ENCODE peak calls at places on chromosomes 6 and 20, in four cellular contexts. One of them, this sample, is unnamed.

GRCh38 chr6:142714956-142715355 is 230.0 kb downstream of the HIVEP2 start:
- DNase-seq in K562: no peak
- DNase-seq in WTC11: no peak
- DNase-seq in HepG2: no peak
- DNase-seq in this sample: no peak

GRCh38 chr6:153170511-153170910 is 39.4 kb upstream of the RGS17 start:
- DNase-seq in K562: no peak
- DNase-seq in WTC11: no peak
- DNase-seq in HepG2: no peak
- DNase-seq in this sample: no peak

GRCh38 chr6:18414102-18414501 is 27.0 kb downstream of the RNF144B start:
- DNase-seq in HepG2: no peak
- DNase-seq in K562: no peak
- DNase-seq in WTC11: no peak
- DNase-seq in this sample: no peak

GRCh38 chr6:89348372-89348771 is 4.2 kb downstream of the UBE2J1 start:
- DNase-seq in WTC11: no peak
- DNase-seq in HepG2: no peak
- DNase-seq in K562: no peak
- DNase-seq in this sample: no peak

GRCh38 chr6:166412911-166413384 is 30.2 kb upstream of the MPC1 start:
- DNase-seq in HepG2: no peak
- DNase-seq in WTC11: no peak
- DNase-seq in K562: no peak
- DNase-seq in this sample: no peak

GRCh38 chr6:118869350-118869749 is 24.6 kb upstream of the ASF1A start:
- DNase-seq in WTC11: no peak
- DNase-seq in HepG2: no peak
- DNase-seq in K562: no peak
- DNase-seq in this sample: no peak

GRCh38 chr6:144104898-144105487 is 9.6 kb upstream of the SF3B5 start:
- DNase-seq in WTC11: no peak
- DNase-seq in K562: peak; percentile 31
- DNase-seq in HepG2: peak; percentile 74
- DNase-seq in this sample: peak; percentile 60

GRCh38 chr6:24283043-24283985 is 74.5 kb downstream of the DCDC2 start:
- DNase-seq in HepG2: peak; percentile 90
- DNase-seq in K562: peak; percentile 48
- DNase-seq in WTC11: peak; percentile 74
- DNase-seq in this sample: peak; percentile 81

GRCh38 chr6:29295181-29295585 is 6.3 kb upstream of the OR14J1 start:
- DNase-seq in HepG2: no peak
- DNase-seq in WTC11: no peak
- DNase-seq in K562: no peak
- DNase-seq in this sample: no peak

GRCh38 chr6:113246186-113246585 is 611.0 kb upstream of the MARCKS start:
- DNase-seq in K562: no peak
- DNase-seq in HepG2: no peak
- DNase-seq in WTC11: no peak
- DNase-seq in this sample: no peak

GRCh38 chr20:46359233-46359751 is 47.1 kb downstream of the ELMO2 start:
- DNase-seq in K562: no peak
- DNase-seq in HepG2: no peak
- DNase-seq in WTC11: no peak
- DNase-seq in this sample: no peak

GRCh38 chr20:48196006-48196405 is 410.7 kb upstream of the SULF2 start:
- DNase-seq in K562: no peak
- DNase-seq in WTC11: no peak
- DNase-seq in HepG2: no peak
- DNase-seq in this sample: no peak

GRCh38 chr6:139369568-139370046 is 4.8 kb downstream of the CITED2 start:
- DNase-seq in HepG2: peak; percentile 48
- DNase-seq in K562: no peak
- DNase-seq in WTC11: no peak
- DNase-seq in this sample: peak; percentile 41

GRCh38 chr20:44714701-44715494 is at the start of gene CCN5:
- DNase-seq in HepG2: peak; percentile 68
- DNase-seq in WTC11: no peak
- DNase-seq in K562: peak; percentile 44
- DNase-seq in this sample: no peak

GRCh38 chr20:39047417-39047985 is 85.4 kb downstream of the DHX35 start:
- DNase-seq in K562: no peak
- DNase-seq in HepG2: no peak
- DNase-seq in WTC11: no peak
- DNase-seq in this sample: no peak

GRCh38 chr6:12483712-12484111 is 193.6 kb downstream of the EDN1 start:
- DNase-seq in K562: no peak
- DNase-seq in WTC11: no peak
- DNase-seq in HepG2: no peak
- DNase-seq in this sample: no peak

GRCh38 chr6:41071501-41071922 is 644 bp downstream of the OARD1 start:
- DNase-seq in WTC11: peak; percentile 72
- DNase-seq in HepG2: no peak
- DNase-seq in K562: no peak
- DNase-seq in this sample: no peak

GRCh38 chr6:8389034-8389818 is 46.1 kb downstream of the SLC35B3 start:
- DNase-seq in WTC11: no peak
- DNase-seq in HepG2: no peak
- DNase-seq in K562: no peak
- DNase-seq in this sample: no peak

GRCh38 chr6:90478278-90478677 is 108.6 kb downstream of the MAP3K7 start:
- DNase-seq in HepG2: no peak
- DNase-seq in K562: peak; percentile 37
- DNase-seq in WTC11: peak; percentile 73
- DNase-seq in this sample: peak; percentile 18

GRCh38 chr6:26233608-26234420 is 131.2 kb upstream of the BTN3A2 start:
- DNase-seq in K562: peak; percentile 61
- DNase-seq in WTC11: no peak
- DNase-seq in HepG2: no peak
- DNase-seq in this sample: no peak

GRCh38 chr6:14070457-14070856 is 47.1 kb upstream of the CD83 start:
- DNase-seq in K562: no peak
- DNase-seq in HepG2: no peak
- DNase-seq in WTC11: no peak
- DNase-seq in this sample: no peak

GRCh38 chr6:8589941-8590676 is 154.8 kb upstream of the SLC35B3 start:
- DNase-seq in WTC11: peak; percentile 47
- DNase-seq in K562: no peak
- DNase-seq in HepG2: no peak
- DNase-seq in this sample: peak; percentile 58

GRCh38 chr6:134422426-134423231 is 104.7 kb upstream of the SGK1 start:
- DNase-seq in K562: no peak
- DNase-seq in WTC11: no peak
- DNase-seq in HepG2: peak; percentile 20
- DNase-seq in this sample: no peak

GRCh38 chr6:137818440-137818839 is 48.6 kb upstream of the TNFAIP3 start:
- DNase-seq in HepG2: no peak
- DNase-seq in WTC11: no peak
- DNase-seq in K562: no peak
- DNase-seq in this sample: no peak

GRCh38 chr20:62350098-62350628 is 16.9 kb downstream of the LAMA5 start:
- DNase-seq in HepG2: no peak
- DNase-seq in WTC11: no peak
- DNase-seq in K562: no peak
- DNase-seq in this sample: no peak

GRCh38 chr6:71489736-71490135 is 201.1 kb downstream of the OGFRL1 start:
- DNase-seq in K562: no peak
- DNase-seq in WTC11: peak; percentile 11
- DNase-seq in HepG2: peak; percentile 47
- DNase-seq in this sample: no peak

GRCh38 chr6:162873537-162873936 is 145.8 kb downstream of the PACRG start:
- DNase-seq in K562: no peak
- DNase-seq in HepG2: no peak
- DNase-seq in WTC11: no peak
- DNase-seq in this sample: no peak

GRCh38 chr20:37522258-37523011 is 1.4 kb downstream of the NNAT start:
- DNase-seq in WTC11: peak; percentile 57
- DNase-seq in HepG2: no peak
- DNase-seq in K562: no peak
- DNase-seq in this sample: no peak

GRCh38 chr6:116316772-116317467 is 37.2 kb upstream of the TSPYL1 start:
- DNase-seq in HepG2: peak; percentile 24
- DNase-seq in K562: peak; percentile 19
- DNase-seq in WTC11: no peak
- DNase-seq in this sample: no peak

GRCh38 chr20:11323821-11324220 is 593.9 kb upstream of the BTBD3 start:
- DNase-seq in K562: no peak
- DNase-seq in HepG2: no peak
- DNase-seq in WTC11: no peak
- DNase-seq in this sample: no peak

GRCh38 chr6:38775870-38776269 is 60.8 kb downstream of the DNAH8 start:
- DNase-seq in K562: no peak
- DNase-seq in HepG2: no peak
- DNase-seq in WTC11: no peak
- DNase-seq in this sample: no peak
- TF ChIP-seq ELF4 in K562: no peak
- TF ChIP-seq ELF4 in HepG2: no peak
- TF ChIP-seq ELF4 in WTC11: no peak
- TF ChIP-seq ELF4 in this sample: no peak

DNA sequence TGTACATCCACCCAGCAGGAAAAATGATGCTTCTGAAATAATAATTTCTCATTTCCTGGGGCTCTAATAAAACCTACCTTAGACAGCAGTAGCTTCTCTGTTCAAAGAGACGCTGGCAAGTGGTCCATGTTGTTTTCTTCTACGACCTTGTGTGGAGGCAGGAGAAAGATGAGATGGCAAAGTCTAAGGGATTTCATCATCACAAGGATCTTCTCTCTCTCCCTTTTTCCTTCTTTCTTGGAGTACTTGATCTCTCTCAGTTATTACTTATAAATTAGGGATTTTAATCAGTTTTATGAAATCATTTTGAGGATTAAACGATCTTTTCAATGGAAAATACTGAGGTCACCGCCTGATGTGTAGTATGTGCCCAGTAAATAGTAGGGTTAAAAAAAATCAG is 147.5 kb downstream of the BMP7 start:
- DNase-seq in WTC11: no peak
- DNase-seq in K562: no peak
- DNase-seq in HepG2: no peak
- DNase-seq in this sample: no peak
- TF ChIP-seq ELF4 in WTC11: no peak
- TF ChIP-seq ELF4 in K562: no peak
- TF ChIP-seq ELF4 in HepG2: no peak
- TF ChIP-seq ELF4 in this sample: no peak

DNA sequence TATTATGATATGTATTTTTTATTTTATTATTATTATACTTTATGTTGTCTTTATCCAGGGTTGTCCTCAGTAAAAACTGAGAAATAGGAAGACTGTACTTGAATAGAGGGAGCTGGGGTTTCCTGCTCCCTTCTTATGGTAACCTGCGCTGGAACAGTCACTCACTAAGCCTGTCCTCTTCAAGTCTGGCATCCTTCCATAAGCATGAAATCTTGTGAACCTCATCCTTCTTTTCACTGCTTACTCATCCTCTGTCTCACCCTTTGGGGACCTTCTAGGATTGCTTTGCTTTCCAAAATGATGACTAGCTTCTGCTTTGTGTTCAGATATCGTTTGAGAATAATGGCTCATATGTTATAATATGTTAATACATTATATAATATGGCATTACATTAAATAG is 90.6 kb downstream of the C6orf118 start:
- DNase-seq in HepG2: no peak
- DNase-seq in WTC11: no peak
- DNase-seq in K562: no peak
- DNase-seq in this sample: no peak
- TF ChIP-seq ELF4 in HepG2: no peak
- TF ChIP-seq ELF4 in WTC11: no peak
- TF ChIP-seq ELF4 in K562: no peak
- TF ChIP-seq ELF4 in this sample: no peak

GRCh38 chr6:164021589-164022290 is 607.2 kb downstream of the QKI start:
- DNase-seq in K562: no peak
- DNase-seq in WTC11: no peak
- DNase-seq in HepG2: no peak
- DNase-seq in this sample: no peak

GRCh38 chr6:164023535-164023934 is 609.0 kb downstream of the QKI start:
- DNase-seq in WTC11: no peak
- DNase-seq in K562: no peak
- DNase-seq in HepG2: no peak
- DNase-seq in this sample: no peak

GRCh38 chr6:164020142-164020541 is 605.6 kb downstream of the QKI start:
- DNase-seq in K562: no peak
- DNase-seq in WTC11: no peak
- DNase-seq in HepG2: no peak
- DNase-seq in this sample: no peak

GRCh38 chr6:164022632-164023031 is 608.1 kb downstream of the QKI start:
- DNase-seq in WTC11: no peak
- DNase-seq in HepG2: no peak
- DNase-seq in K562: no peak
- DNase-seq in this sample: no peak

GRCh38 chr6:164025180-164025579 is 610.7 kb downstream of the QKI start:
- DNase-seq in HepG2: no peak
- DNase-seq in K562: no peak
- DNase-seq in WTC11: no peak
- DNase-seq in this sample: no peak
- TF ChIP-seq ELF4 in HepG2: no peak
- TF ChIP-seq ELF4 in K562: no peak
- TF ChIP-seq ELF4 in WTC11: no peak
- TF ChIP-seq ELF4 in this sample: no peak

GRCh38 chr20:22984008-22984407 is 51.1 kb upstream of the SSTR4 start:
- DNase-seq in HepG2: no peak
- DNase-seq in WTC11: no peak
- DNase-seq in K562: no peak
- DNase-seq in this sample: no peak

GRCh38 chr20:22985212-22985611 is 49.9 kb upstream of the SSTR4 start:
- DNase-seq in K562: no peak
- DNase-seq in WTC11: no peak
- DNase-seq in HepG2: no peak
- DNase-seq in this sample: no peak

DNA sequence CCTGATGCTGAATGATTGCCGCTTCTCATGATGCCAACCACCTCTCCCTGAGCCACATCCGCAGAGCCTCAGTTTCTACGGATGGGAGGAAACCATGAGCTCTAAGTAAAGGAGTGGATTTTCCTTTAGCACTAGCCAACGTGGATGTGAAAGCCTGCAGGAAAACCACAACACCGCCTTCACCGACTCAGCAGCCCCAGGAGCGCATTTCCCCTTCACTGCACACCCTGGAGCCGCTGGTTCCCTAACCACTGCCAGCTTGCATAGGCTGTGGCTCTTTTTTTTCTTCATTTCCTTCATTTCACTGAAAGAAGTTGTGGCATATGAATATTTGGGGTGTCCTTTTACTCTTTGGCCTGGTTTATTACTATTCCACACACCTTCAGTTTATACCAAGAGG is 50.5 kb upstream of the SSTR4 start:
- DNase-seq in WTC11: no peak
- DNase-seq in K562: no peak
- DNase-seq in HepG2: no peak
- DNase-seq in this sample: no peak
- TF ChIP-seq ELF4 in WTC11: no peak
- TF ChIP-seq ELF4 in K562: no peak
- TF ChIP-seq ELF4 in HepG2: no peak
- TF ChIP-seq ELF4 in this sample: no peak

GRCh38 chr6:83976871-83977270 is 56.7 kb upstream of the MRAP2 start:
- DNase-seq in WTC11: no peak
- DNase-seq in K562: peak; percentile 27
- DNase-seq in HepG2: no peak
- DNase-seq in this sample: no peak
- TF ChIP-seq ELF4 in WTC11: no peak
- TF ChIP-seq ELF4 in K562: no peak
- TF ChIP-seq ELF4 in HepG2: no peak
- TF ChIP-seq ELF4 in this sample: no peak

GRCh38 chr6:1267790-1268762 is 43.8 kb upstream of the FOXQ1 start:
- DNase-seq in HepG2: peak; percentile 100
- DNase-seq in K562: no peak
- DNase-seq in WTC11: no peak
- DNase-seq in this sample: no peak
- TF ChIP-seq ELF4 in HepG2: peak; percentile 10
- TF ChIP-seq ELF4 in K562: no peak
- TF ChIP-seq ELF4 in WTC11: no peak
- TF ChIP-seq ELF4 in this sample: no peak

This sample was measured in HEK293T.